ENCODE peak calls at places on chromosomes 1 and 21, in eight cellular contexts. One of them, this sample, is unnamed.
A peak's percentile ranks its signal among the peaks of the same experiment; 100 is the strongest.

GRCh38 chr1:244601336-244601735 is 51.6 kb upstream of the DESI2 start:
- DNase-seq in cardiac fibroblast: no peak
- DNase-seq in HCT116: no peak
- DNase-seq in A549: no peak
- DNase-seq in GM10248: no peak
- DNase-seq in lung: no peak
- DNase-seq in progenitor cell of endocrine pancreas: no peak
- DNase-seq in Caco-2: no peak
- DNase-seq in this sample: no peak

GRCh38 chr1:119227446-119227845 is 87.0 kb upstream of the WARS2 start:
- DNase-seq in cardiac fibroblast: peak; percentile 9
- DNase-seq in HCT116: no peak
- DNase-seq in A549: no peak
- DNase-seq in GM10248: no peak
- DNase-seq in lung: no peak
- DNase-seq in progenitor cell of endocrine pancreas: no peak
- DNase-seq in Caco-2: no peak
- DNase-seq in this sample: no peak

GRCh38 chr21:16216595-16216994 is 486.8 kb downstream of the USP25 start:
- DNase-seq in cardiac fibroblast: no peak
- DNase-seq in HCT116: no peak
- DNase-seq in A549: no peak
- DNase-seq in GM10248: no peak
- DNase-seq in lung: no peak
- DNase-seq in progenitor cell of endocrine pancreas: no peak
- DNase-seq in Caco-2: no peak
- DNase-seq in this sample: no peak

GRCh38 chr21:17818158-17819113 is 720 bp downstream of the C21orf91 start:
- DNase-seq in cardiac fibroblast: peak; percentile 42
- DNase-seq in HCT116: no peak
- DNase-seq in A549: peak; percentile 1
- DNase-seq in GM10248: no peak
- DNase-seq in lung: peak; percentile 38
- DNase-seq in progenitor cell of endocrine pancreas: peak; percentile 25
- DNase-seq in Caco-2: peak; percentile 50
- DNase-seq in this sample: peak; percentile 37

GRCh38 chr1:153567621-153568366 is 2.1 kb upstream of the S100A2 start:
- DNase-seq in cardiac fibroblast: no peak
- DNase-seq in HCT116: peak; percentile 59
- DNase-seq in A549: peak; percentile 48
- DNase-seq in GM10248: peak; percentile 12
- DNase-seq in lung: no peak
- DNase-seq in progenitor cell of endocrine pancreas: no peak
- DNase-seq in Caco-2: no peak
- DNase-seq in this sample: no peak

GRCh38 chr1:205582471-205583291 is 49.1 kb downstream of the ELK4 start:
- DNase-seq in cardiac fibroblast: peak; percentile 15
- DNase-seq in HCT116: no peak
- DNase-seq in A549: no peak
- DNase-seq in GM10248: no peak
- DNase-seq in lung: no peak
- DNase-seq in progenitor cell of endocrine pancreas: no peak
- DNase-seq in Caco-2: peak; percentile 21
- DNase-seq in this sample: no peak

GRCh38 chr1:47986741-47987140 is 10.4 kb downstream of the TRABD2B start:
- DNase-seq in cardiac fibroblast: peak; percentile 73
- DNase-seq in HCT116: no peak
- DNase-seq in A549: no peak
- DNase-seq in GM10248: no peak
- DNase-seq in lung: no peak
- DNase-seq in progenitor cell of endocrine pancreas: no peak
- DNase-seq in Caco-2: no peak
- DNase-seq in this sample: no peak

GRCh38 chr1:165632491-165632890 is 1.5 kb downstream of the MGST3 start:
- DNase-seq in cardiac fibroblast: no peak
- DNase-seq in HCT116: no peak
- DNase-seq in A549: no peak
- DNase-seq in GM10248: no peak
- DNase-seq in lung: no peak
- DNase-seq in progenitor cell of endocrine pancreas: no peak
- DNase-seq in Caco-2: no peak
- DNase-seq in this sample: no peak

GRCh38 chr21:42621828-42622199 is 31.6 kb upstream of the PDE9A start:
- DNase-seq in cardiac fibroblast: no peak
- DNase-seq in HCT116: no peak
- DNase-seq in A549: no peak
- DNase-seq in GM10248: no peak
- DNase-seq in lung: no peak
- DNase-seq in progenitor cell of endocrine pancreas: no peak
- DNase-seq in Caco-2: no peak
- DNase-seq in this sample: no peak

GRCh38 chr1:31801450-31801849 is 14.4 kb downstream of the SPOCD1 start:
- DNase-seq in cardiac fibroblast: no peak
- DNase-seq in HCT116: no peak
- DNase-seq in A549: no peak
- DNase-seq in GM10248: no peak
- DNase-seq in lung: no peak
- DNase-seq in progenitor cell of endocrine pancreas: no peak
- DNase-seq in Caco-2: no peak
- DNase-seq in this sample: no peak

GRCh38 chr1:59220356-59220755 is 76.5 kb upstream of the FGGY start:
- DNase-seq in cardiac fibroblast: no peak
- DNase-seq in HCT116: no peak
- DNase-seq in A549: no peak
- DNase-seq in GM10248: no peak
- DNase-seq in lung: no peak
- DNase-seq in progenitor cell of endocrine pancreas: no peak
- DNase-seq in Caco-2: no peak
- DNase-seq in this sample: no peak

GRCh38 chr21:41043008-41043407 is 125.0 kb upstream of the BACE2 start:
- DNase-seq in cardiac fibroblast: no peak
- DNase-seq in HCT116: no peak
- DNase-seq in A549: no peak
- DNase-seq in GM10248: no peak
- DNase-seq in lung: no peak
- DNase-seq in progenitor cell of endocrine pancreas: no peak
- DNase-seq in Caco-2: no peak
- DNase-seq in this sample: no peak

GRCh38 chr1:84947536-84948410 is 49.1 kb downstream of the MCOLN2 start:
- DNase-seq in cardiac fibroblast: no peak
- DNase-seq in HCT116: no peak
- DNase-seq in A549: no peak
- DNase-seq in GM10248: no peak
- DNase-seq in lung: no peak
- DNase-seq in progenitor cell of endocrine pancreas: no peak
- DNase-seq in Caco-2: no peak
- DNase-seq in this sample: no peak

GRCh38 chr1:29984107-29984506 is 739.3 kb downstream of the MATN1 start:
- DNase-seq in cardiac fibroblast: no peak
- DNase-seq in HCT116: no peak
- DNase-seq in A549: no peak
- DNase-seq in GM10248: no peak
- DNase-seq in lung: peak; percentile 7
- DNase-seq in progenitor cell of endocrine pancreas: no peak
- DNase-seq in Caco-2: no peak
- DNase-seq in this sample: no peak

GRCh38 chr1:197314672-197315071 is 46.6 kb downstream of the CRB1 start:
- DNase-seq in cardiac fibroblast: no peak
- DNase-seq in HCT116: no peak
- DNase-seq in A549: no peak
- DNase-seq in GM10248: no peak
- DNase-seq in lung: no peak
- DNase-seq in progenitor cell of endocrine pancreas: no peak
- DNase-seq in Caco-2: no peak
- DNase-seq in this sample: no peak

GRCh38 chr1:223097713-223098112 is 45.3 kb downstream of the TLR5 start:
- DNase-seq in cardiac fibroblast: no peak
- DNase-seq in HCT116: no peak
- DNase-seq in A549: no peak
- DNase-seq in GM10248: no peak
- DNase-seq in lung: no peak
- DNase-seq in progenitor cell of endocrine pancreas: no peak
- DNase-seq in Caco-2: no peak
- DNase-seq in this sample: no peak

GRCh38 chr1:248404024-248404423 is 1.2 kb downstream of the OR2T1 start:
- DNase-seq in cardiac fibroblast: peak; percentile 1
- DNase-seq in HCT116: peak; percentile 3
- DNase-seq in A549: peak; percentile 14
- DNase-seq in GM10248: no peak
- DNase-seq in lung: no peak
- DNase-seq in progenitor cell of endocrine pancreas: no peak
- DNase-seq in Caco-2: no peak
- DNase-seq in this sample: no peak

GRCh38 chr1:168136709-168137514 is at the start of gene GPR161:
- DNase-seq in cardiac fibroblast: peak; percentile 51
- DNase-seq in HCT116: no peak
- DNase-seq in A549: peak; percentile 56
- DNase-seq in GM10248: peak; percentile 40
- DNase-seq in lung: peak; percentile 38
- DNase-seq in progenitor cell of endocrine pancreas: peak; percentile 55
- DNase-seq in Caco-2: peak; percentile 62
- DNase-seq in this sample: no peak

GRCh38 chr1:173447224-173447623 is 29.9 kb upstream of the PRDX6 start:
- DNase-seq in cardiac fibroblast: no peak
- DNase-seq in HCT116: no peak
- DNase-seq in A549: no peak
- DNase-seq in GM10248: no peak
- DNase-seq in lung: no peak
- DNase-seq in progenitor cell of endocrine pancreas: no peak
- DNase-seq in Caco-2: no peak
- DNase-seq in this sample: no peak

GRCh38 chr1:194568610-194569009 is 1382.2 kb upstream of the B3GALT2 start:
- DNase-seq in cardiac fibroblast: no peak
- DNase-seq in HCT116: no peak
- DNase-seq in A549: no peak
- DNase-seq in GM10248: no peak
- DNase-seq in lung: no peak
- DNase-seq in progenitor cell of endocrine pancreas: no peak
- DNase-seq in Caco-2: no peak
- DNase-seq in this sample: no peak
- TF ChIP-seq CTCF in cardiac fibroblast: no peak
- TF ChIP-seq CTCF in HCT116: no peak
- TF ChIP-seq CTCF in A549: no peak
- TF ChIP-seq CTCF in GM10248: no peak
- TF ChIP-seq CTCF in lung: no peak
- TF ChIP-seq CTCF in progenitor cell of endocrine pancreas: no peak
- TF ChIP-seq CTCF in Caco-2: no peak
- TF ChIP-seq CTCF in this sample: no peak

GRCh38 chr1:157137051-157137772 is 983 bp downstream of the ETV3 start:
- DNase-seq in cardiac fibroblast: peak; percentile 35
- DNase-seq in HCT116: no peak
- DNase-seq in A549: peak; percentile 31
- DNase-seq in GM10248: no peak
- DNase-seq in lung: no peak
- DNase-seq in progenitor cell of endocrine pancreas: no peak
- DNase-seq in Caco-2: no peak
- DNase-seq in this sample: no peak
- TF ChIP-seq CTCF in cardiac fibroblast: no peak
- TF ChIP-seq CTCF in HCT116: no peak
- TF ChIP-seq CTCF in A549: no peak
- TF ChIP-seq CTCF in GM10248: no peak
- TF ChIP-seq CTCF in lung: no peak
- TF ChIP-seq CTCF in progenitor cell of endocrine pancreas: no peak
- TF ChIP-seq CTCF in Caco-2: no peak
- TF ChIP-seq CTCF in this sample: no peak

DNA sequence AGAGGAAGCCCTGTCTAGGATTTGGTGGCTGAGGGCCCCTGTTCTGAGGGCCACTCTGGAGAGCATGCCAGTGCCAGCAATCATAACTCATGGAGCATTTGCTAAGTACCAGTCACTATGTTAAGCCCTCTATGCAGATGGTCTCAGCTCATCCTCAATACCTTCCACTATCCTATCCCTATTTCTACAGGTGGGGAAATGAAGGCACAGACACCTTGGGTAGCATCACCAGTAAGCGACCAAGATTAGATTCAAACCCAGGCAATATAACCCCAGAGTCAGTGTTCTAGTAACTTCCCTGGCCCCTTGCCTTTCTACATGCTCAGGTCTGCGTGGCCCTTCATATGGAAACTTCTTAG is 7.9 kb upstream of the NBPF1 start:
- DNase-seq in cardiac fibroblast: no peak
- DNase-seq in HCT116: no peak
- DNase-seq in A549: no peak
- DNase-seq in GM10248: no peak
- DNase-seq in lung: no peak
- DNase-seq in progenitor cell of endocrine pancreas: no peak
- DNase-seq in Caco-2: no peak
- DNase-seq in this sample: no peak
- TF ChIP-seq CTCF in cardiac fibroblast: no peak
- TF ChIP-seq CTCF in HCT116: no peak
- TF ChIP-seq CTCF in A549: no peak
- TF ChIP-seq CTCF in GM10248: no peak
- TF ChIP-seq CTCF in lung: no peak
- TF ChIP-seq CTCF in progenitor cell of endocrine pancreas: peak; percentile 38
- TF ChIP-seq CTCF in Caco-2: no peak
- TF ChIP-seq CTCF in this sample: peak; percentile 32

GRCh38 chr21:45922648-45923047 is 58.9 kb upstream of the COL6A1 start:
- DNase-seq in cardiac fibroblast: no peak
- DNase-seq in HCT116: no peak
- DNase-seq in A549: no peak
- DNase-seq in GM10248: no peak
- DNase-seq in lung: no peak
- DNase-seq in progenitor cell of endocrine pancreas: no peak
- DNase-seq in Caco-2: no peak
- DNase-seq in this sample: no peak

GRCh38 chr21:45920824-45921600 is 60.6 kb upstream of the COL6A1 start:
- DNase-seq in cardiac fibroblast: no peak
- DNase-seq in HCT116: no peak
- DNase-seq in A549: no peak
- DNase-seq in GM10248: no peak
- DNase-seq in lung: no peak
- DNase-seq in progenitor cell of endocrine pancreas: no peak
- DNase-seq in Caco-2: no peak
- DNase-seq in this sample: no peak

GRCh38 chr21:45923146-45923545 is 58.4 kb upstream of the COL6A1 start:
- DNase-seq in cardiac fibroblast: peak; percentile 87
- DNase-seq in HCT116: peak; percentile 16
- DNase-seq in A549: peak; percentile 58
- DNase-seq in GM10248: no peak
- DNase-seq in lung: peak; percentile 63
- DNase-seq in progenitor cell of endocrine pancreas: peak; percentile 62
- DNase-seq in Caco-2: no peak
- DNase-seq in this sample: peak; percentile 56

GRCh38 chr21:45919593-45919992 is 62.0 kb upstream of the COL6A1 start:
- DNase-seq in cardiac fibroblast: no peak
- DNase-seq in HCT116: no peak
- DNase-seq in A549: no peak
- DNase-seq in GM10248: no peak
- DNase-seq in lung: no peak
- DNase-seq in progenitor cell of endocrine pancreas: no peak
- DNase-seq in Caco-2: no peak
- DNase-seq in this sample: no peak

DNA sequence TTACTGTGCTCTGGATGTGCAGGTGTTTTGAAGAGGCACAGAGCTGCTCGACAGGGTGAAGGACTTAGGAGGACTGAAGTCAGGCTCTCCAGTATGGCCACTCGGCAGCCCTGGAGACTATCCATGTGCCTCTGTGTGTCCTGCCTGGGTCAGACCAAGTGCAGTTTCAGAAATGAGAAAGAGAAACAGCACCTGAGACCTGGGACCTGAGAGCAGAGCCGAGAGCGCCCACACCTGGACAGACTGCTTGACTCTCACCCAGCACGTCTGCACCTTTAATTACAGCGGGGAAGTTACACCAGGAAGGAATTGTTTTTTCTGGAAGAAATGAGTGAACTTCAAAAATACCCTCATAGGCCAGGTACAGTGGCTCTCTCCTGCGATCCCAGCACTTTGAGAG is 59.7 kb upstream of the COL6A1 start:
- DNase-seq in cardiac fibroblast: no peak
- DNase-seq in HCT116: no peak
- DNase-seq in A549: no peak
- DNase-seq in GM10248: no peak
- DNase-seq in lung: no peak
- DNase-seq in progenitor cell of endocrine pancreas: no peak
- DNase-seq in Caco-2: no peak
- DNase-seq in this sample: no peak
- TF ChIP-seq CTCF in cardiac fibroblast: no peak
- TF ChIP-seq CTCF in HCT116: no peak
- TF ChIP-seq CTCF in A549: no peak
- TF ChIP-seq CTCF in GM10248: no peak
- TF ChIP-seq CTCF in lung: no peak
- TF ChIP-seq CTCF in progenitor cell of endocrine pancreas: no peak
- TF ChIP-seq CTCF in Caco-2: no peak
- TF ChIP-seq CTCF in this sample: no peak

This sample was measured in CD4-positive, alpha-beta T cell.